ENCODE peak calls at places on chromosomes 3 and 15, in eight cellular contexts. Q, G, S, O, M, C, R and T are unnamed samples. For H3K36me3, the result is how much of the 10 kb centered on the place peaks cover.

GRCh38 chr15:75697523-75698398 is 14.9 kb downstream of the CSPG4 start:
- DNase-seq in Q (no peak), G (no peak), S (no peak), O (no peak), M (no peak), C (no peak), R (no peak), T (peak)

GRCh38 chr3:172305552-172305951 is 142.7 kb downstream of the GHSR start:
- DNase-seq in Q (no peak), G (no peak), S (peak), O (no peak), M (no peak), C (no peak), R (no peak), T (no peak)

GRCh38 chr15:38461089-38461833 is 7.3 kb downstream of the FAM98B start:
- DNase-seq in Q (no peak), G (no peak), S (no peak), O (no peak), M (no peak), C (no peak), R (no peak), T (no peak)

GRCh38 chr15:89999676-90000174 is 1.4 kb upstream of the ZNF710 start:
- DNase-seq in Q (peak), G (peak), S (no peak), O (no peak), M (peak), C (no peak), R (no peak), T (peak)

GRCh38 chr3:51696954-51697353 is 9.9 kb upstream of the GRM2 start:
- DNase-seq in Q (no peak), G (no peak), S (no peak), O (no peak), M (no peak), C (no peak), R (no peak), T (no peak)

GRCh38 chr3:57942872-57943283 is 65.3 kb upstream of the FLNB start:
- DNase-seq in Q (no peak), G (no peak), S (no peak), O (peak), M (no peak), C (no peak), R (no peak), T (peak)

GRCh38 chr15:50260969-50261496 is 4.5 kb downstream of the HDC start:
- DNase-seq in Q (no peak), G (no peak), S (no peak), O (no peak), M (no peak), C (no peak), R (no peak), T (no peak)

GRCh38 chr3:55313701-55314100 is 173.4 kb downstream of the WNT5A start:
- DNase-seq in Q (no peak), G (no peak), S (no peak), O (no peak), M (no peak), C (no peak), R (no peak), T (no peak)

GRCh38 chr3:38605981-38606380 is 43.5 kb downstream of the SCN5A start:
- DNase-seq in Q (no peak), G (no peak), S (no peak), O (no peak), M (no peak), C (no peak), R (peak), T (no peak)

GRCh38 chr15:66067687-66068086 is 185.9 kb downstream of the MEGF11 start:
- DNase-seq in Q (no peak), G (peak), S (no peak), O (no peak), M (no peak), C (no peak), R (no peak), T (no peak)

GRCh38 chr15:87939838-87940457 is 316.6 kb downstream of the NTRK3 start:
- DNase-seq in Q (no peak), G (no peak), S (no peak), O (no peak), M (no peak), C (no peak), R (no peak), T (no peak)

GRCh38 chr15:91867581-91868026 is 14.1 kb downstream of the SLCO3A1 start:
- DNase-seq in Q (no peak), G (no peak), S (peak), O (peak), M (peak), C (no peak), R (peak), T (peak)

GRCh38 chr3:11565072-11565471 is 78.6 kb downstream of the VGLL4 start:
- DNase-seq in Q (no peak), G (no peak), S (no peak), O (peak), M (no peak), C (no peak), R (peak), T (no peak)

GRCh38 chr3:11565492-11565891 is 78.2 kb downstream of the VGLL4 start:
- DNase-seq in Q (no peak), G (no peak), S (no peak), O (no peak), M (no peak), C (no peak), R (no peak), T (peak)

GRCh38 chr3:11566478-11566877 is 77.2 kb downstream of the VGLL4 start:
- DNase-seq in Q (no peak), G (no peak), S (no peak), O (no peak), M (no peak), C (no peak), R (no peak), T (no peak)

GRCh38 chr3:11566916-11567315 is 76.8 kb downstream of the VGLL4 start:
- DNase-seq in Q (peak), G (peak), S (no peak), O (no peak), M (no peak), C (no peak), R (no peak), T (no peak)

GRCh38 chr3:11565932-11566331 is 77.8 kb downstream of the VGLL4 start:
- DNase-seq in Q (no peak), G (no peak), S (no peak), O (no peak), M (no peak), C (no peak), R (no peak), T (no peak)
- H3K36me3 ChIP-seq in Q (half or more), G (under half), S (under half), O (under half), M (under half), C (under half), R (half or more), T (under half)

GRCh38 chr3:88030200-88030599 is 28.6 kb downstream of the CGGBP1 start:
- DNase-seq in Q (no peak), G (no peak), S (no peak), O (no peak), M (no peak), C (no peak), R (no peak), T (no peak)
- H3K4me3 ChIP-seq in Q (no peak), G (no peak), S (no peak), O (no peak), M (no peak), C (no peak), R (no peak), T (no peak)

DNA sequence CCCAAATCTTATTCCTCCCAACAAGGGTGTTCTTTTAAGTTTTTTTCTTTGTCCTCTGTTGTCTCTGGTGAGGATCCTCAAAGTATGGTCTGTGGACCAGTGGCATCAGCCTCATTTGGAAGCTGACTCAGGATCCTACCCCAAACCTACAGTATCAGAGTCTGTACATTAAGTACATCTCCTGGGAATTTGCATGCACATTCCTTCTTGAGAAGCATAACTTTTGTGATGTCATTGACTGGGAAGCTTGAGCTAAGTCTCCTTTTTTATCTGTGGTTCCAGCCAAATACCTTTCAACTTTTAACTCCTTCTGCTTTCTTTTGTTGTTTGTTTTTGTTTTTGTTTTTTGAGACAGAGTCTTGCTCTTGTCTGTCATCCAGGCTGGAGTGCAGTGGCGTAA is 40.5 kb downstream of the ARMC8 start:
- DNase-seq in Q (no peak), G (no peak), S (no peak), O (no peak), M (no peak), C (no peak), R (no peak), T (no peak)
- H3K36me3 ChIP-seq in Q (half or more), G (under half), S (under half), O (half or more), M (under half), C (under half), R (half or more), T (half or more)

GRCh38 chr15:48332642-48333034 is 1.4 kb downstream of the DUT start:
- DNase-seq in Q (no peak), G (no peak), S (no peak), O (no peak), M (no peak), C (peak), R (no peak), T (no peak)
- H3K4me3 ChIP-seq in Q (peak), G (peak), S (peak), O (peak), M (no peak), C (peak), R (no peak), T (no peak)